ENCODE peak calls at places on chromosomes 4 and X, in four cellular contexts. E is K562, J is Panc1, V is right atrium auricular region. G is an unnamed sample.
A peak's percentile ranks its signal among the peaks of the same experiment; 100 is the strongest.

GRCh38 chr4:150098214-150098613 is 20.0 kb downstream of the DCLK2 start:
- DNase-seq in E (no peak), J (no peak), V (no peak), G (no peak)

GRCh38 chr4:87076690-87077358 is 142.0 kb downstream of the AFF1 start:
- DNase-seq in E (no peak), J (no peak), V (no peak), G (no peak)

GRCh38 chr4:138671606-138672084 is 343.9 kb upstream of the NOCT start:
- DNase-seq in E (peak; percentile 79), J (no peak), V (no peak), G (no peak)

GRCh38 chrX:69093960-69094935 is 71.0 kb downstream of the PJA1 start:
- DNase-seq in E (peak; percentile 61), J (peak; percentile 10), V (no peak), G (peak; percentile 43)

GRCh38 chr4:73662709-73663546 is 42.7 kb upstream of the RASSF6 start:
- DNase-seq in E (no peak), J (no peak), V (no peak), G (no peak)

GRCh38 chrX:108439961-108440696 is 491 bp downstream of the COL4A5 start:
- DNase-seq in E (peak; percentile 12), J (no peak), V (no peak), G (peak; percentile 17)

GRCh38 chrX:8044861-8045434 is 117.7 kb upstream of the PNPLA4 start:
- DNase-seq in E (no peak), J (no peak), V (no peak), G (no peak)

GRCh38 chr4:39353478-39354177 is 12.5 kb downstream of the RFC1 start:
- DNase-seq in E (no peak), J (no peak), V (no peak), G (no peak)

GRCh38 chrX:135170877-135171519 is at the start of gene CT55:
- DNase-seq in E (peak; percentile 92), J (no peak), V (no peak), G (no peak)

GRCh38 chrX:19303216-19303880 is 40.4 kb upstream of the PDHA1 start:
- DNase-seq in E (no peak), J (no peak), V (peak; percentile 83), G (no peak)

GRCh38 chrX:153784325-153784967 is 3.6 kb downstream of the SRPK3 start:
- DNase-seq in E (no peak), J (no peak), V (no peak), G (no peak)

GRCh38 chr4:168509786-168510185 is 12.9 kb downstream of the PALLD start:
- DNase-seq in E (no peak), J (no peak), V (no peak), G (no peak)

GRCh38 chr4:178941975-178942374 is 1499.7 kb upstream of the AGA start:
- DNase-seq in E (no peak), J (no peak), V (no peak), G (no peak)

GRCh38 chr4:42646013-42646784 is 10.7 kb downstream of the ATP8A1 start:
- DNase-seq in E (no peak), J (no peak), V (no peak), G (no peak)

GRCh38 chr4:148076964-148077363 is 345.1 kb downstream of the ARHGAP10 start:
- DNase-seq in E (no peak), J (no peak), V (no peak), G (no peak)

GRCh38 chrX:16240231-16240905 is 73.1 kb downstream of the MAGEB17 start:
- DNase-seq in E (no peak), J (no peak), V (no peak), G (no peak)

GRCh38 chr4:67020079-67020807 is 525.1 kb downstream of the CENPC start:
- DNase-seq in E (no peak), J (no peak), V (no peak), G (no peak)

GRCh38 chr4:157992038-157992706 is 180.7 kb downstream of the GASK1B start:
- DNase-seq in E (peak; percentile 13), J (no peak), V (no peak), G (peak; percentile 62)

GRCh38 chr4:142402156-142402555 is 443.9 kb downstream of the INPP4B start:
- DNase-seq in E (no peak), J (no peak), V (no peak), G (no peak)

GRCh38 chr4:138887741-138888140 is 127.8 kb upstream of the NOCT start:
- DNase-seq in E (no peak), J (no peak), V (no peak), G (no peak)

GRCh38 chr4:106615407-106615945 is 246.9 kb upstream of the GIMD1 start:
- DNase-seq in E (no peak), J (no peak), V (no peak), G (no peak)

GRCh38 chr4:138461065-138461464 is 218.9 kb upstream of the SLC7A11 start:
- DNase-seq in E (no peak), J (no peak), V (no peak), G (no peak)

GRCh38 chr4:87555751-87556619 is 26.8 kb upstream of the SPARCL1 start:
- DNase-seq in E (no peak), J (no peak), V (no peak), G (no peak)

GRCh38 chrX:47144626-47145407 is at the start of the genes NDUFB11 and RBM10:
- DNase-seq in E (peak; percentile 87), J (peak; percentile 73), V (peak; percentile 96), G (peak; percentile 85)
- TF ChIP-seq CTCF in E (peak; percentile 69), J (peak; percentile 80), V (peak; percentile 63), G (peak; percentile 52)

GRCh38 chr4:153418581-153418980 is 47.6 kb upstream of the TMEM131L start:
- DNase-seq in E (no peak), J (no peak), V (no peak), G (no peak)
- TF ChIP-seq CTCF in E (no peak), J (no peak), V (no peak), G (no peak)

GRCh38 chr4:61517144-61517543 is 317.0 kb downstream of the ADGRL3 start:
- DNase-seq in E (no peak), J (no peak), V (no peak), G (peak; percentile 59)
- TF ChIP-seq CTCF in E (no peak), J (peak; percentile 31), V (no peak), G (no peak)

GRCh38 chrX:43333543-43333942 is 322.6 kb upstream of the MAOA start:
- DNase-seq in E (no peak), J (no peak), V (no peak), G (no peak)
- TF ChIP-seq CTCF in E (no peak), J (no peak), V (no peak), G (peak; percentile 23)

G was measured in endothelial cell.